ENCODE peak calls at places on chromosomes 6 and 20, in nine cellular contexts. One of them, this sample, is unnamed.

GRCh38 chr6:17505062-17505476 is 95.0 kb upstream of the FAM8A1 start:
- DNase-seq in left ventricle myocardium inferior: no peak
- DNase-seq in CD4-positive, CD25-positive, alpha-beta regulatory T cell: peak
- DNase-seq in naive thymus-derived CD4-positive, alpha-beta T cell: no peak
- DNase-seq in pancreas: no peak
- DNase-seq in heart left ventricle: no peak
- DNase-seq in aorta: no peak
- DNase-seq in HCT116: peak
- DNase-seq in K562: no peak
- DNase-seq in this sample: no peak

GRCh38 chr6:76803038-76803580 is 660.2 kb downstream of the HTR1B start:
- DNase-seq in HCT116: no peak
- DNase-seq in heart left ventricle: no peak
- DNase-seq in aorta: no peak
- DNase-seq in pancreas: no peak
- DNase-seq in CD4-positive, CD25-positive, alpha-beta regulatory T cell: no peak
- DNase-seq in left ventricle myocardium inferior: no peak
- DNase-seq in naive thymus-derived CD4-positive, alpha-beta T cell: no peak
- DNase-seq in K562: no peak
- DNase-seq in this sample: no peak

GRCh38 chr6:158554611-158555361 is 5.1 kb upstream of the TMEM181 start:
- DNase-seq in naive thymus-derived CD4-positive, alpha-beta T cell: no peak
- DNase-seq in K562: no peak
- DNase-seq in HCT116: no peak
- DNase-seq in pancreas: no peak
- DNase-seq in aorta: no peak
- DNase-seq in heart left ventricle: no peak
- DNase-seq in left ventricle myocardium inferior: no peak
- DNase-seq in CD4-positive, CD25-positive, alpha-beta regulatory T cell: no peak
- DNase-seq in this sample: no peak

GRCh38 chr6:134956032-134956431 is 6.1 kb upstream of the ALDH8A1 start:
- DNase-seq in naive thymus-derived CD4-positive, alpha-beta T cell: no peak
- DNase-seq in aorta: no peak
- DNase-seq in left ventricle myocardium inferior: no peak
- DNase-seq in HCT116: no peak
- DNase-seq in K562: no peak
- DNase-seq in CD4-positive, CD25-positive, alpha-beta regulatory T cell: no peak
- DNase-seq in heart left ventricle: no peak
- DNase-seq in pancreas: no peak
- DNase-seq in this sample: no peak

GRCh38 chr6:140711019-140711613 is 1336.7 kb upstream of the CITED2 start:
- DNase-seq in CD4-positive, CD25-positive, alpha-beta regulatory T cell: no peak
- DNase-seq in aorta: no peak
- DNase-seq in left ventricle myocardium inferior: no peak
- DNase-seq in pancreas: no peak
- DNase-seq in heart left ventricle: no peak
- DNase-seq in naive thymus-derived CD4-positive, alpha-beta T cell: no peak
- DNase-seq in K562: no peak
- DNase-seq in HCT116: no peak
- DNase-seq in this sample: no peak

GRCh38 chr6:39756582-39756981 is 31.4 kb upstream of the KIF6 start:
- DNase-seq in aorta: no peak
- DNase-seq in heart left ventricle: no peak
- DNase-seq in CD4-positive, CD25-positive, alpha-beta regulatory T cell: no peak
- DNase-seq in HCT116: no peak
- DNase-seq in naive thymus-derived CD4-positive, alpha-beta T cell: no peak
- DNase-seq in left ventricle myocardium inferior: no peak
- DNase-seq in K562: no peak
- DNase-seq in pancreas: no peak
- DNase-seq in this sample: no peak

GRCh38 chr6:133635447-133635846 is 253.5 kb upstream of the TCF21 start:
- DNase-seq in aorta: no peak
- DNase-seq in left ventricle myocardium inferior: no peak
- DNase-seq in heart left ventricle: no peak
- DNase-seq in K562: no peak
- DNase-seq in HCT116: no peak
- DNase-seq in naive thymus-derived CD4-positive, alpha-beta T cell: no peak
- DNase-seq in pancreas: no peak
- DNase-seq in CD4-positive, CD25-positive, alpha-beta regulatory T cell: no peak
- DNase-seq in this sample: no peak

GRCh38 chr6:26304213-26305096 is 60.5 kb upstream of the BTN3A2 start:
- DNase-seq in left ventricle myocardium inferior: no peak
- DNase-seq in HCT116: peak
- DNase-seq in CD4-positive, CD25-positive, alpha-beta regulatory T cell: peak
- DNase-seq in pancreas: no peak
- DNase-seq in K562: no peak
- DNase-seq in aorta: peak
- DNase-seq in naive thymus-derived CD4-positive, alpha-beta T cell: peak
- DNase-seq in heart left ventricle: no peak
- DNase-seq in this sample: no peak

GRCh38 chr6:138695193-138695592 is 78.4 kb upstream of the CCDC28A start:
- DNase-seq in K562: no peak
- DNase-seq in left ventricle myocardium inferior: no peak
- DNase-seq in HCT116: no peak
- DNase-seq in naive thymus-derived CD4-positive, alpha-beta T cell: no peak
- DNase-seq in pancreas: no peak
- DNase-seq in heart left ventricle: no peak
- DNase-seq in CD4-positive, CD25-positive, alpha-beta regulatory T cell: no peak
- DNase-seq in aorta: no peak
- DNase-seq in this sample: no peak

GRCh38 chr6:138691595-138692057 is 81.9 kb upstream of the CCDC28A start:
- DNase-seq in left ventricle myocardium inferior: no peak
- DNase-seq in heart left ventricle: no peak
- DNase-seq in naive thymus-derived CD4-positive, alpha-beta T cell: no peak
- DNase-seq in aorta: no peak
- DNase-seq in K562: no peak
- DNase-seq in CD4-positive, CD25-positive, alpha-beta regulatory T cell: no peak
- DNase-seq in HCT116: peak
- DNase-seq in pancreas: no peak
- DNase-seq in this sample: no peak

GRCh38 chr6:138690975-138691594 is 82.5 kb upstream of the CCDC28A start:
- DNase-seq in heart left ventricle: no peak
- DNase-seq in K562: no peak
- DNase-seq in left ventricle myocardium inferior: no peak
- DNase-seq in HCT116: no peak
- DNase-seq in aorta: no peak
- DNase-seq in pancreas: no peak
- DNase-seq in naive thymus-derived CD4-positive, alpha-beta T cell: no peak
- DNase-seq in CD4-positive, CD25-positive, alpha-beta regulatory T cell: no peak
- DNase-seq in this sample: no peak

GRCh38 chr6:138692058-138692977 is 81.3 kb upstream of the CCDC28A start:
- DNase-seq in K562: peak
- DNase-seq in naive thymus-derived CD4-positive, alpha-beta T cell: peak
- DNase-seq in HCT116: no peak
- DNase-seq in left ventricle myocardium inferior: peak
- DNase-seq in CD4-positive, CD25-positive, alpha-beta regulatory T cell: peak
- DNase-seq in aorta: peak
- DNase-seq in heart left ventricle: peak
- DNase-seq in pancreas: peak
- DNase-seq in this sample: peak

DNA sequence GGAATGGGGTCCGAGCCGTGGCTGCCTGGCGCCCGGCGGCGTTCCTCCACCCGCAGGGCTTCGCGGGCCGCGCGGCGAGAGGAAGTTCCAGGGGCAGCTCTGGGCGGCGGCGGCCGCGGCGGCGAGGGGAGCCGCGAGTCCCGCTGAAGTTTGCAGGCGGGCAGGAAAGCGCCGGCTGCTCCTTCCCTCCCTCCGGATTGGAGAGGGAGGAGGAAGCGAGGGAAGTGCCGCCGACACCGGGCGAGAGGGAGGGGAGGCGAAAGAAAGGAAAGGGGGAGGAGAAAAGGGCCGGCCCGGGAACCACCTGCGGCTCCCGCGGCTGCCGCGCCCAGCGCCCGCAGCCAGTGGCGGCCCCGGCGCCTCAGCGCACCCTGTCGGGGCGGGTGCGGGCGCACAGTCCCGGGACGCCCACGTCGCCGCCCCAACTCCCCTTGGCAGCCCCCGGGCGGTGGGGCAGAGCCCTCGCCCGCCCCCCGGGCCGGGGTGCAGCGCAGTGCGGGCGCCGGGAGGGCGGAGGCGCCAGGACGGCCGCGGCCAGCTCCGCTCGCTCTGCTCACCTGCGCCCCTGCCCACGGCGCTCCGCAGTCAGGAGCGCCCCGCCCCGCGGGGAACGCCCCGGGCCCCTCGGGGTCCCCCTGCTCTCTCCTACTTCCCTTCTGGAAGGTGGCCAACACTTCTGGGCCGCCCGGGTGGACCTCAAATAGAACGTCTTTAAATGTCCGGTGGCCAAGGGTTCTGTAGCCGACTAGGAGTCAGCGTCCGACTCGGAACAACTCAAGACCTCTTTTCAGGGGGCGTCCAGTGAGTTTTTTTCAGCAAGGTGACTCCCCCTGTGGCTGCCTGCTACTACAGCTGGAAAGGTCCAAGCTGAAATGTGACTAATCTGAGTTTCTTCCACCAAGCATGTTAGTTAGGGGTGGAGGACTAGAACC is 80.3 kb upstream of the CCDC28A start:
- DNase-seq in left ventricle myocardium inferior: peak
- DNase-seq in HCT116: peak
- DNase-seq in aorta: peak
- DNase-seq in K562: peak
- DNase-seq in naive thymus-derived CD4-positive, alpha-beta T cell: peak
- DNase-seq in CD4-positive, CD25-positive, alpha-beta regulatory T cell: peak
- DNase-seq in pancreas: peak
- DNase-seq in heart left ventricle: peak
- DNase-seq in this sample: peak
- H3K4me3 ChIP-seq in left ventricle myocardium inferior: peak
- H3K4me3 ChIP-seq in HCT116: peak
- H3K4me3 ChIP-seq in aorta: peak
- H3K4me3 ChIP-seq in K562: peak
- H3K4me3 ChIP-seq in naive thymus-derived CD4-positive, alpha-beta T cell: peak
- H3K4me3 ChIP-seq in CD4-positive, CD25-positive, alpha-beta regulatory T cell: no peak
- H3K4me3 ChIP-seq in pancreas: peak
- H3K4me3 ChIP-seq in heart left ventricle: peak
- H3K4me3 ChIP-seq in this sample: peak

GRCh38 chr6:53795254-53795701 is 473 bp downstream of the LRRC1 start:
- DNase-seq in pancreas: no peak
- DNase-seq in aorta: no peak
- DNase-seq in K562: no peak
- DNase-seq in HCT116: no peak
- DNase-seq in left ventricle myocardium inferior: no peak
- DNase-seq in heart left ventricle: no peak
- DNase-seq in CD4-positive, CD25-positive, alpha-beta regulatory T cell: no peak
- DNase-seq in naive thymus-derived CD4-positive, alpha-beta T cell: no peak
- DNase-seq in this sample: no peak

GRCh38 chr6:53794720-53795253 is at the start of gene LRRC1:
- DNase-seq in pancreas: peak
- DNase-seq in K562: peak
- DNase-seq in CD4-positive, CD25-positive, alpha-beta regulatory T cell: peak
- DNase-seq in left ventricle myocardium inferior: peak
- DNase-seq in HCT116: peak
- DNase-seq in aorta: peak
- DNase-seq in heart left ventricle: peak
- DNase-seq in naive thymus-derived CD4-positive, alpha-beta T cell: peak
- DNase-seq in this sample: peak

GRCh38 chr6:53792973-53793317 is 1.9 kb upstream of the LRRC1 start:
- DNase-seq in heart left ventricle: no peak
- DNase-seq in left ventricle myocardium inferior: no peak
- DNase-seq in CD4-positive, CD25-positive, alpha-beta regulatory T cell: no peak
- DNase-seq in naive thymus-derived CD4-positive, alpha-beta T cell: no peak
- DNase-seq in pancreas: no peak
- DNase-seq in aorta: no peak
- DNase-seq in K562: no peak
- DNase-seq in HCT116: no peak
- DNase-seq in this sample: no peak

GRCh38 chr6:53793318-53793975 is 1.4 kb upstream of the LRRC1 start:
- DNase-seq in heart left ventricle: peak
- DNase-seq in HCT116: peak
- DNase-seq in aorta: peak
- DNase-seq in pancreas: peak
- DNase-seq in K562: no peak
- DNase-seq in CD4-positive, CD25-positive, alpha-beta regulatory T cell: peak
- DNase-seq in left ventricle myocardium inferior: no peak
- DNase-seq in naive thymus-derived CD4-positive, alpha-beta T cell: peak
- DNase-seq in this sample: peak

GRCh38 chr6:53794073-53794719 is 609 bp upstream of the LRRC1 start:
- DNase-seq in aorta: peak
- DNase-seq in naive thymus-derived CD4-positive, alpha-beta T cell: peak
- DNase-seq in K562: no peak
- DNase-seq in pancreas: peak
- DNase-seq in HCT116: peak
- DNase-seq in heart left ventricle: peak
- DNase-seq in CD4-positive, CD25-positive, alpha-beta regulatory T cell: no peak
- DNase-seq in left ventricle myocardium inferior: peak
- DNase-seq in this sample: peak
- H3K27ac ChIP-seq in aorta: peak
- H3K27ac ChIP-seq in naive thymus-derived CD4-positive, alpha-beta T cell: peak
- H3K27ac ChIP-seq in K562: no peak
- H3K27ac ChIP-seq in pancreas: peak
- H3K27ac ChIP-seq in HCT116: peak
- H3K27ac ChIP-seq in heart left ventricle: peak
- H3K27ac ChIP-seq in CD4-positive, CD25-positive, alpha-beta regulatory T cell: no peak
- H3K27ac ChIP-seq in left ventricle myocardium inferior: peak
- H3K27ac ChIP-seq in this sample: peak

DNA sequence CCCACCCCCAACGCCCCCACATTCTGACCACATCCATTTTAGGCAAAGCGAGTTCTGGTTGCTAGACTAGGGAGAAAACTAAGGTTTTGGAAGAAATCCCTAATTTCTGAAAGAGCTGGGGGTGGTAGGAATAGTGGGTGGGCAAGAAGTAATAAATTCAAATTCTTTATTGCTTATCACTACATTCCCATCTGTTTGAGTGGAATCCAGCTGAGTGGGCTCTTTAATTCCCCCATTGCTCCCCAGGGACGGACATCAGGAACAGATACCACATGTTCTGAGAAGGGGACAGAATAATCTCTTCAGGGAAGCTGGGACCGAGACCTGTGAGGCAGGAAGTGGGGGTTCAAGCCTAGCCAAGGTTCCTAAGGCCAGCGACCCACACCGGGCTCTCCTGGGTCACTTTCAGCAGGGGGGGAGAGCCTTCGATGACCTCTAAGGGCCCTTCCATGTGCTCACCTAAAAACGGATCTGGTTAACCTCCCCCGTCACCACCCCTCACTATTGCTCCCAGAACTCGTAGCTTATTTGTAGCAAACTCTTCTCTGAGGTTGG is 42.3 kb upstream of the MRPS10 start:
- DNase-seq in K562: peak
- DNase-seq in CD4-positive, CD25-positive, alpha-beta regulatory T cell: no peak
- DNase-seq in pancreas: no peak
- DNase-seq in heart left ventricle: no peak
- DNase-seq in HCT116: no peak
- DNase-seq in left ventricle myocardium inferior: no peak
- DNase-seq in naive thymus-derived CD4-positive, alpha-beta T cell: no peak
- DNase-seq in aorta: no peak
- DNase-seq in this sample: no peak
- H3K4me3 ChIP-seq in K562: no peak
- H3K4me3 ChIP-seq in CD4-positive, CD25-positive, alpha-beta regulatory T cell: no peak
- H3K4me3 ChIP-seq in pancreas: no peak
- H3K4me3 ChIP-seq in heart left ventricle: no peak
- H3K4me3 ChIP-seq in HCT116: peak
- H3K4me3 ChIP-seq in left ventricle myocardium inferior: no peak
- H3K4me3 ChIP-seq in naive thymus-derived CD4-positive, alpha-beta T cell: no peak
- H3K4me3 ChIP-seq in aorta: no peak
- H3K4me3 ChIP-seq in this sample: no peak

DNA sequence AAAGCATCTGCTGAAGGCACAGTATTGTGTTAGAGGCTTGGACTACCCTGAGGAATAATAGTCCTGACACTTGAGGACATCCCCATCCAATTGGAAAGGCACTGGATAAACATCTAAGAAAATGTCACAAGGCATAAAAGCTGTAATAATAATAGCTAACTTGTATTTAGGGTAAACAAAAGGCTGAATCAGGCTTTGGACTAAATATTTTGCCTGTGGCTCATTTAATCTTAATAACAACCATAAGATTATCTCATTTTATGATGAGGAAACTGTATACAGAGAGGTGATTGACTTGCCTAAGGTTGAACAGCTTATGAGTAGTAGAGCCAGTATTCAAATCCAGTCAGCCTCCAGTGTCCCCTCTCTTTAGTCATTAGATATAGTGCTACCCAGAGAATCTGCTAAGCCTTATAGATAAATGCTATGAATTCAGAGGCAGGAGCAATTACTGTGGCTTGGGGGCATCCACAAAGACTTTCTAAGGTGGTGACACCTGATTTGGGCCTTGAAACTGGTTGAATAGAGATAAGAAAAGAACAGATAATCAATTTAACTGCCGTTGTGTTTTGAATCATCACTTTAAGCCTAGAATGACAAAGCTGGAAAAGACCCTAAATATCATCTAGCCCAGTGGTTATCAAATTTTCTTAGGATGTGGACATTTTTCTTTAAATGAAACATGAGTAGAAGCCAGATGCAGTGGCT is 7.5 kb upstream of the ZSWIM1 start:
- DNase-seq in K562: no peak
- DNase-seq in HCT116: no peak
- DNase-seq in heart left ventricle: no peak
- DNase-seq in naive thymus-derived CD4-positive, alpha-beta T cell: no peak
- DNase-seq in aorta: no peak
- DNase-seq in left ventricle myocardium inferior: no peak
- DNase-seq in CD4-positive, CD25-positive, alpha-beta regulatory T cell: no peak
- DNase-seq in pancreas: no peak
- DNase-seq in this sample: no peak
- H3K27ac ChIP-seq in K562: no peak
- H3K27ac ChIP-seq in HCT116: no peak
- H3K27ac ChIP-seq in heart left ventricle: no peak
- H3K27ac ChIP-seq in naive thymus-derived CD4-positive, alpha-beta T cell: no peak
- H3K27ac ChIP-seq in aorta: no peak
- H3K27ac ChIP-seq in left ventricle myocardium inferior: no peak
- H3K27ac ChIP-seq in CD4-positive, CD25-positive, alpha-beta regulatory T cell: no peak
- H3K27ac ChIP-seq in pancreas: no peak
- H3K27ac ChIP-seq in this sample: no peak

This sample was measured in lung.